ENCODE peak calls at places on chromosomes 12 and 14, in five cellular contexts. X is tibial nerve, K is AG04450, I is colonic mucosa, F is GM23338. Q is an unnamed sample.

GRCh38 chr14:102217399-102217798 is 77.7 kb downstream of the WDR20 start:
- DNase-seq in X (no peak), K (no peak), F (no peak), I (no peak), Q (no peak)

GRCh38 chr12:25546318-25546717 is 6.8 kb downstream of the LMNTD1 start:
- DNase-seq in K (no peak), I (no peak), X (no peak), F (no peak), Q (no peak)

GRCh38 chr14:103840016-103840415 is 7.4 kb downstream of the PPP1R13B start:
- DNase-seq in F (no peak), I (no peak), X (no peak), K (no peak), Q (no peak)

GRCh38 chr12:40614923-40615322 is 77.3 kb upstream of the CNTN1 start:
- DNase-seq in I (no peak), X (no peak), F (no peak), K (no peak), Q (no peak)

GRCh38 chr12:22083167-22083566 is 37.1 kb downstream of the CMAS start:
- DNase-seq in F (peak), X (peak), I (no peak), K (no peak), Q (no peak)

GRCh38 chr14:69629225-69630127 is 18.1 kb downstream of the SUSD6 start:
- DNase-seq in F (no peak), I (no peak), K (no peak), X (no peak), Q (no peak)

GRCh38 chr14:92563359-92563758 is 49.8 kb downstream of the RIN3 start:
- DNase-seq in F (no peak), I (no peak), K (no peak), X (no peak), Q (no peak)

GRCh38 chr12:62878211-62878610 is 56.7 kb downstream of the PPM1H start:
- DNase-seq in F (no peak), X (no peak), I (no peak), K (no peak), Q (no peak)

GRCh38 chr12:77377116-77377515 is 311.7 kb upstream of the E2F7 start:
- DNase-seq in K (no peak), X (no peak), I (no peak), F (no peak), Q (no peak)

GRCh38 chr12:114694436-114695304 is 10.7 kb upstream of the TBX3 start:
- DNase-seq in I (no peak), X (no peak), F (peak), K (no peak), Q (no peak)

GRCh38 chr14:93114713-93115068 is 1.0 kb downstream of the ITPK1 start:
- DNase-seq in F (peak), X (no peak), I (peak), K (no peak), Q (no peak)

GRCh38 chr14:103103461-103104388 is 9.2 kb downstream of the EXOC3L4 start:
- DNase-seq in X (no peak), I (peak), F (peak), K (no peak), Q (no peak)

GRCh38 chr14:64698899-64699298 is 5.3 kb upstream of the PLEKHG3 start:
- DNase-seq in K (no peak), I (peak), F (no peak), X (no peak), Q (peak)

GRCh38 chr12:57001448-57001906 is 4.9 kb downstream of the ZBTB39 start:
- DNase-seq in F (peak), X (peak), I (peak), K (no peak), Q (peak)

GRCh38 chr14:21915814-21916213 is 242.2 kb upstream of the OR4E1 start:
- DNase-seq in K (no peak), F (no peak), I (peak), X (no peak), Q (no peak)

GRCh38 chr12:51323317-51323960 is 535 bp downstream of the BIN2 start:
- DNase-seq in F (no peak), K (no peak), I (no peak), X (no peak), Q (no peak)

GRCh38 chr12:26226629-26227375 is 31.4 kb downstream of the SSPN start:
- DNase-seq in K (no peak), I (no peak), F (peak), X (no peak), Q (no peak)

GRCh38 chr14:103568952-103569351 is 6.2 kb downstream of the COA8 start:
- DNase-seq in I (no peak), F (no peak), K (no peak), X (no peak), Q (no peak)

GRCh38 chr14:24103451-24103850 is 9.3 kb downstream of the PCK2 start:
- DNase-seq in F (no peak), X (no peak), I (no peak), K (no peak), Q (no peak)

GRCh38 chr12:117587646-117588287 is 226.3 kb upstream of the NOS1 start:
- DNase-seq in F (peak), K (no peak), X (peak), I (peak), Q (no peak)

GRCh38 chr12:78898416-78898815 is 33.8 kb downstream of the SYT1 start:
- DNase-seq in F (no peak), I (no peak), K (no peak), X (peak), Q (no peak)

GRCh38 chr14:35992816-35993511 is 166.8 kb downstream of the BRMS1L start:
- DNase-seq in X (no peak), I (no peak), K (no peak), F (no peak), Q (no peak)

GRCh38 chr12:47102845-47103666 is 23.3 kb upstream of the AMIGO2 start:
- DNase-seq in I (no peak), X (no peak), K (peak), F (no peak), Q (no peak)

GRCh38 chr12:89405626-89406342 is 53.5 kb upstream of the DUSP6 start:
- DNase-seq in F (no peak), K (no peak), X (no peak), I (no peak), Q (no peak)

GRCh38 chr12:79373896-79374499 is 316.8 kb downstream of the PAWR start:
- DNase-seq in X (no peak), I (peak), F (peak), K (no peak), Q (no peak)

GRCh38 chr12:6891637-6892036 is 13.0 kb upstream of the LRRC23 start:
- DNase-seq in F (no peak), K (no peak), I (no peak), X (no peak), Q (no peak)

GRCh38 chr14:46490150-46490769 is 161.3 kb downstream of the RPL10L start:
- DNase-seq in X (no peak), I (peak), K (no peak), F (peak), Q (no peak)

GRCh38 chr12:6914246-6914947 is at the start of gene ENO2:
- DNase-seq in F (peak), X (peak), K (no peak), I (peak), Q (peak)

GRCh38 chr12:85680881-85681280 is 155.3 kb downstream of the RASSF9 start:
- DNase-seq in F (no peak), K (no peak), I (no peak), X (no peak), Q (no peak)

GRCh38 chr12:114762490-114763110 is 78.6 kb upstream of the TBX3 start:
- DNase-seq in X (no peak), K (peak), I (no peak), F (no peak), Q (no peak)

GRCh38 chr14:91326514-91326832 is 82.0 kb upstream of the GPR68 start:
- DNase-seq in X (no peak), F (no peak), I (no peak), K (no peak), Q (no peak)

GRCh38 chr12:122909442-122910288 is 13.7 kb upstream of the VPS37B start:
- DNase-seq in I (no peak), X (no peak), F (peak), K (no peak), Q (no peak)
- H3K4me3 ChIP-seq in I (no peak), X (no peak), F (no peak), K (no peak), Q (no peak)

GRCh38 chr14:73787760-73788508 is 63.7 kb upstream of the PTGR2 start:
- DNase-seq in I (no peak), F (no peak), X (no peak), K (no peak), Q (no peak)

GRCh38 chr14:73792476-73792875 is 59.2 kb upstream of the PTGR2 start:
- DNase-seq in I (no peak), K (no peak), F (peak), X (no peak), Q (no peak)

GRCh38 chr14:73788871-73789590 is 62.6 kb upstream of the PTGR2 start:
- DNase-seq in X (no peak), K (no peak), F (no peak), I (no peak), Q (no peak)

GRCh38 chr14:73786942-73787759 is 64.5 kb upstream of the PTGR2 start:
- DNase-seq in X (no peak), I (peak), F (peak), K (no peak), Q (peak)

DNA sequence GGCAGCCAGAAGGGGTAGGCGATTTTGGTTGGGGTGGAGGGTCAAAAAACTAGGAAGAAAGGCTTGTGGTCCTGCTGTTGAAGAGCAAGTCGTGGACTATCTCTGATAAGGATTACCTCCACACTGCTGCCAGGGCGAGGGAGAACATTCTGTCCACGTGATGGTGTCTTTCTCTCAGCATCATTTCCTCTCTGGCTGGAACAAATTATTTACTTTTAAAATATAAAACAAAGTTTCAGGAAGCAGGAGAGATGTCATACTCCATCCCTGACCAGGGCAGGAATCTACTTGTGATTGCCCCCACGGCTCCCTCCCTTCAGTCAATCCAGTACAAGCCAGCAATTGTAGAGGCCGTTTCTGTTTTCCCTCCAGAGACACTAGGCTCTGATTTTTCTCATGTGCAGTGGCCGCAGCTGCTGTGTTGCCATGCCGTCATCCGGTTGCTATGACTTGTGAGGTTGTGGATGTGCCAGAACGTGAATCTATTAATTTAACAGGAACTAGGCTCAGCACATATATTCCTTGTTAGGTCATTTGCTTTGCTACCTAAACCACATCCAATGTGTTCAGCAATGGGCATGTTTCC is 61.5 kb upstream of the PTGR2 start:
- DNase-seq in F (no peak), I (no peak), X (peak), K (peak), Q (peak)
- H3K27ac ChIP-seq in F (no peak), I (peak), X (peak), K (peak), Q (peak)

GRCh38 chr12:84375472-84375871 is 537.1 kb downstream of the SLC6A15 start:
- DNase-seq in I (no peak), X (no peak), F (no peak), K (peak), Q (no peak)
- TF ChIP-seq CTCF in I (no peak), X (no peak), F (no peak), K (no peak), Q (no peak)

GRCh38 chr14:63203618-63204406 is 431 bp upstream of the RHOJ start:
- DNase-seq in K (peak), I (peak), X (peak), F (peak), Q (peak)
- H3K4me3 ChIP-seq in K (peak), I (peak), X (peak), F (peak), Q (peak)

GRCh38 chr12:52950553-52950952 is 1.6 kb downstream of the KRT18 start:
- DNase-seq in F (no peak), X (no peak), K (no peak), I (no peak), Q (no peak)

GRCh38 chr12:52953181-52953841 is 4.4 kb downstream of the KRT18 start:
- DNase-seq in K (no peak), X (no peak), I (no peak), F (no peak), Q (no peak)

GRCh38 chr12:52951640-52952039 is 2.7 kb downstream of the KRT18 start:
- DNase-seq in X (no peak), I (no peak), K (no peak), F (no peak), Q (no peak)

GRCh38 chr12:52951126-52951525 is 2.2 kb downstream of the KRT18 start:
- DNase-seq in K (no peak), X (no peak), I (no peak), F (no peak), Q (no peak)

DNA sequence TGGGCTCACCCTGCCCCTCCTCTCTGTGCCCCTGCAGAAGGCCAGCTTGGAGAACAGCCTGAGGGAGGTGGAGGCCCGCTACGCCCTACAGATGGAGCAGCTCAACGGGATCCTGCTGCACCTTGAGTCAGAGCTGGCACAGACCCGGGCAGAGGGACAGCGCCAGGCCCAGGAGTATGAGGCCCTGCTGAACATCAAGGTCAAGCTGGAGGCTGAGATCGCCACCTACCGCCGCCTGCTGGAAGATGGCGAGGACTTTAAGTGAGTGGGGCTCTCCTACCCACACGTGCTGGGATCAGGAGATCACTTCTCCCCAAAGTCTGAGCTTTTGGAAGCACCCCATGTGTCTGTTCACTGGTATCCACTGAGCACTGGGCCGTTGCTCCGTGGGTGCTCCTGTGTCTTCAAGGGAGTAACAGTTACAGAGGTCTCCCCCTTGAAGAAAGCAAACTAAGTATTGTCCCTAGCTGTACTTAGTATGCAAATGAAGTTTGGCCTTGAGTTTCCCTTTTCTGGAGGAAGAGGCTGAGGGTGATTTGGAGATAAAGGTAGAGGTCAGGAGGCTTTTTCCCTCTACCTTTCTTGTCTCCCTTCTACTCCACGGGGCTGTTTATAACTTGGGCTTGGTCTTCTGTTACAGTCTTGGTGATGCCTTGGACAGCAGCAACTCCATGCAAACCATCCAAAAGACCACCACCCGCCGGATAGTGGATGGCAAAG is 3.3 kb downstream of the KRT18 start:
- DNase-seq in K (no peak), X (no peak), F (no peak), I (peak), Q (no peak)
- H3K27ac ChIP-seq in K (no peak), X (no peak), F (peak), I (peak), Q (no peak)

GRCh38 chr14:60272177-60272576 is 23.2 kb downstream of the PPM1A start:
- DNase-seq in F (no peak), X (no peak), K (no peak), I (no peak), Q (no peak)
- TF ChIP-seq CTCF in F (no peak), X (no peak), K (no peak), I (no peak), Q (no peak)

Q was measured in coronary artery.